ENCODE peak calls at places on chromosomes 4 and X, in ten cellular contexts. U is fibroblast of the aortic adventitia; Q is esophagus squamous epithelium; L is PC-9; J is left ventricle myocardium inferior; P is CD8-positive, alpha-beta T cell; F is A549; Z is WERI-Rb-1; G is prostate gland; M is DND-41. A is an unnamed sample.

GRCh38 chrX:153526040-153526439 is 8.6 kb downstream of the ATP2B3 start:
- DNase-seq in U (no peak), Q (no peak), L (no peak), J (no peak), P (no peak), F (no peak), Z (peak), G (no peak), M (no peak), A (no peak)

GRCh38 chr4:83139514-83140156 is 25.1 kb upstream of the PLAC8 start:
- DNase-seq in U (no peak), Q (no peak), L (no peak), J (no peak), P (no peak), F (no peak), Z (no peak), G (no peak), M (no peak), A (no peak)

GRCh38 chr4:34422472-34422871 is 1821.8 kb downstream of the ARAP2 start:
- DNase-seq in U (peak), Q (no peak), L (no peak), J (no peak), P (no peak), F (no peak), Z (no peak), G (no peak), M (no peak), A (no peak)

GRCh38 chrX:41634284-41634683 is 54.5 kb upstream of the GPR34 start:
- DNase-seq in U (peak), Q (no peak), L (no peak), J (no peak), P (no peak), F (no peak), Z (no peak), G (no peak), M (no peak), A (peak)

GRCh38 chr4:139301143-139301820 is at the start of gene NAA15:
- DNase-seq in U (peak), Q (peak), L (peak), J (peak), P (peak), F (peak), Z (peak), G (peak), M (peak), A (peak)

GRCh38 chr4:184317234-184317918 is 99.7 kb upstream of the ENPP6 start:
- DNase-seq in U (no peak), Q (no peak), L (no peak), J (no peak), P (no peak), F (no peak), Z (no peak), G (peak), M (no peak), A (no peak)

GRCh38 chrX:12460929-12461328 is 322.7 kb downstream of the FRMPD4 start:
- DNase-seq in U (no peak), Q (no peak), L (no peak), J (no peak), P (no peak), F (no peak), Z (no peak), G (no peak), M (no peak), A (no peak)

GRCh38 chrX:20333672-20334071 is 67.0 kb upstream of the RPS6KA3 start:
- DNase-seq in U (no peak), Q (no peak), L (no peak), J (no peak), P (no peak), F (no peak), Z (no peak), G (no peak), M (no peak), A (no peak)

GRCh38 chr4:16916719-16917337 is 18.4 kb upstream of the LDB2 start:
- DNase-seq in U (peak), Q (no peak), L (peak), J (peak), P (peak), F (peak), Z (peak), G (no peak), M (peak), A (peak)

GRCh38 chr4:70225824-70226223 is at the start of gene FDCSP:
- DNase-seq in U (no peak), Q (no peak), L (no peak), J (no peak), P (no peak), F (no peak), Z (no peak), G (no peak), M (no peak), A (no peak)

GRCh38 chr4:27678027-27678426 is 817.4 kb downstream of the STIM2 start:
- DNase-seq in U (no peak), Q (no peak), L (no peak), J (no peak), P (no peak), F (no peak), Z (no peak), G (no peak), M (no peak), A (no peak)
- H3K4me3 ChIP-seq in U (no peak), Q (no peak), L (no peak), J (no peak), P (no peak), F (no peak), Z (no peak), G (no peak), M (no peak), A (no peak)

GRCh38 chrX:109841257-109841656 is 108.2 kb upstream of the ACSL4 start:
- DNase-seq in U (no peak), Q (no peak), L (no peak), J (no peak), P (no peak), F (no peak), Z (no peak), G (no peak), M (no peak), A (no peak)
- TF ChIP-seq CTCF in U (no peak), Q (no peak), L (no peak), J (no peak), P (no peak), F (no peak), Z (no peak), G (no peak), M (no peak), A (no peak)

DNA sequence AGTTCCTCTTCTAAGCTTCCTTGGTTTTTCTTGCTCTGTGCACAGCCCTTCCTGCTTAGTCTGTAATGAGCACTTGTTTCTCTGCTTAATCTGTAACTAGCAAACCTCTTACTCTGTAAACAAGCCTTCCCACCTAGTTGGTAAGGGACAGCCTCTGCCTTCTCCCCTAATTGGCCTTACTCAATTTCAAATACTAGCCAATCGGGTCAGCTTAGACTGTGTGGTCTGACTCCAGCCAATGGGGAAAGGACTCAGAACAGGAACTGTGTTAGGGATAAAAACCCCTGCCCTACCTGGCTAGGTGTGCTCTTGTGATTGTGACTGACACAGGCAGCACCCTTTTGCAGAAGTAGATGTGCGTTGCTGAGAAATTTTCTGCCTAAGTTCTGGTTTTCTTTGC is 136.5 kb upstream of the AADAT start:
- DNase-seq in U (no peak), Q (no peak), L (no peak), J (no peak), P (no peak), F (no peak), Z (no peak), G (no peak), M (no peak), A (no peak)
- H3K4me3 ChIP-seq in U (no peak), Q (no peak), L (no peak), J (no peak), P (no peak), F (no peak), Z (no peak), G (no peak), M (no peak), A (no peak)

GRCh38 chrX:69284491-69284890 is 119.2 kb upstream of the PJA1 start:
- DNase-seq in U (no peak), Q (no peak), L (no peak), J (no peak), P (no peak), F (no peak), Z (no peak), G (no peak), M (no peak), A (no peak)

GRCh38 chrX:69285881-69286545 is 120.8 kb upstream of the PJA1 start:
- DNase-seq in U (peak), Q (no peak), L (peak), J (peak), P (peak), F (peak), Z (peak), G (peak), M (peak), A (peak)

GRCh38 chrX:69285401-69285871 is 120.2 kb upstream of the PJA1 start:
- DNase-seq in U (peak), Q (no peak), L (no peak), J (peak), P (no peak), F (no peak), Z (no peak), G (peak), M (no peak), A (no peak)

GRCh38 chrX:69280956-69281355 is 115.7 kb upstream of the PJA1 start:
- DNase-seq in U (no peak), Q (no peak), L (no peak), J (no peak), P (no peak), F (no peak), Z (no peak), G (no peak), M (no peak), A (no peak)

GRCh38 chrX:69282893-69283690 is 117.8 kb upstream of the PJA1 start:
- DNase-seq in U (no peak), Q (no peak), L (no peak), J (no peak), P (no peak), F (no peak), Z (peak), G (no peak), M (no peak), A (no peak)
- TF ChIP-seq CTCF in U (peak), Q (no peak), L (no peak), J (no peak), P (no peak), F (no peak), Z (peak), G (no peak), M (no peak), A (no peak)

GRCh38 chr4:118989098-118990080 is 100.7 kb downstream of the SYNPO2 start:
- DNase-seq in U (peak), Q (no peak), L (no peak), J (no peak), P (no peak), F (peak), Z (no peak), G (no peak), M (no peak), A (no peak)
- H3K4me3 ChIP-seq in U (no peak), Q (no peak), L (no peak), J (no peak), P (no peak), F (no peak), Z (no peak), G (no peak), M (no peak), A (no peak)

DNA sequence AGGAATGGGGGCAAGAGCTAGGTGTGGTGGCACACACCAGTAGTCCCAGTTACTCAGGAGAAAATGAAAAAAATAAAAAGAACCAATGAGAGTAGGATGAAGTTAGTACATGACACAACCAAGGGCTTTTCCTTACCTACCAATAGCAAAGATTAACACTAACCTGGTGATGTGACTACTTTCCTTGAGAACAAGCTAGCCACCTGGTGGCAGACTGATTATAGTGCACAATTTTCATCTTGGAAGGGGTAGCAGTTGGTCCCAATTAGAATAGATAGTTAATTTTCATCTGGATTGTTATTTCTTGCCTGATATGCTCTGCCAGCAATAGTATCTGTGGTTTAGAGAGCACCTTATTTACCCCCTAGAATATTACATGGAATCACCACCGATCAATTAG is 1216.8 kb upstream of the PABPC4L start:
- DNase-seq in U (peak), Q (no peak), L (no peak), J (no peak), P (no peak), F (no peak), Z (peak), G (no peak), M (no peak), A (peak)
- TF ChIP-seq CTCF in U (peak), Q (no peak), L (peak), J (no peak), P (no peak), F (peak), Z (peak), G (no peak), M (peak), A (peak)

GRCh38 chrX:150570512-150570911 is 2.1 kb downstream of the MTM1 start:
- DNase-seq in U (no peak), Q (no peak), L (no peak), J (no peak), P (no peak), F (no peak), Z (no peak), G (no peak), M (peak), A (peak)
- H3K4me3 ChIP-seq in U (no peak), Q (no peak), L (no peak), J (no peak), P (no peak), F (no peak), Z (no peak), G (no peak), M (no peak), A (peak)

DNA sequence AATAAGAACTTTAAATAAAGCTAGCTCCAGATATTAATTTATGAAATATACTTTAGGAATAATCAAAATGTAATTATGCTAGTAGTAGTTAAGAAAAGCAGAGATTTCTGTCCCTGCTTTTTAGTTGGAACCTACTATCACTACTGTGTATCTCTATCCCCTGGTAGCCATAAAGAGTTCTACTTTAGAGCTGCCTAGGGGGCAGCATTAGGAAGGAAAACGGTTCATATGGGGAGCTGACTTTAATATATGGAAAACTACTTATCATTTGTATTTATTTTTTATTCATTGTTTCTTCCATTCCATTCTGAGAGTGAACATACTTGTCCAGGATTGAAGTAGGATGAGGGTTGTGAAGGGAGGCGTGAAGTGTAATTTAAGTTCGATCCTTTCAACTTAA is 40.9 kb downstream of the CPEB2 start:
- DNase-seq in U (no peak), Q (no peak), L (no peak), J (no peak), P (no peak), F (no peak), Z (no peak), G (no peak), M (no peak), A (peak)
- TF ChIP-seq CTCF in U (no peak), Q (no peak), L (no peak), J (no peak), P (no peak), F (peak), Z (peak), G (no peak), M (peak), A (peak)

DNA sequence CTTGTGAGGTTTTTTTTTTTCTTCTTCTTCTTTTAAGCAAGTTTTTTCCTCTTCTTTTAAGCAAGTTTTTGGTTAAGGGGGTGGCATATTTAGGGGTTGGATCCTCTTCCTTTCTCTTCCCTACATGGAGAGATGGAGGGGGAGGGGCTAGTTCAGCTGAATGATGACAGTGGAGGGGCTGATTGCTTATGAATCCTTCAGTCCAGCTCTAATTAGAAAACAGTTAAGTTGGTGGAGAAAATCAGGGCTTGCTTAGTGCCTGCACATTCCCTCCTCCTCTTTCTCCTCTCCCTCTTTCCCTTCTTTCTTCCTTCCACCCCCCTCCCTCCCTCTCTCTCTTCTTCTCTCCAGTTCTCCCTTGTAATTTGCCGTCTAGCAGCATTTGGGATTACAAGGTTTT is 4.4 kb upstream of the HAND2 start:
- DNase-seq in U (no peak), Q (no peak), L (no peak), J (no peak), P (no peak), F (no peak), Z (no peak), G (no peak), M (no peak), A (no peak)
- H3K4me3 ChIP-seq in U (peak), Q (no peak), L (no peak), J (peak), P (no peak), F (no peak), Z (no peak), G (no peak), M (no peak), A (no peak)

DNA sequence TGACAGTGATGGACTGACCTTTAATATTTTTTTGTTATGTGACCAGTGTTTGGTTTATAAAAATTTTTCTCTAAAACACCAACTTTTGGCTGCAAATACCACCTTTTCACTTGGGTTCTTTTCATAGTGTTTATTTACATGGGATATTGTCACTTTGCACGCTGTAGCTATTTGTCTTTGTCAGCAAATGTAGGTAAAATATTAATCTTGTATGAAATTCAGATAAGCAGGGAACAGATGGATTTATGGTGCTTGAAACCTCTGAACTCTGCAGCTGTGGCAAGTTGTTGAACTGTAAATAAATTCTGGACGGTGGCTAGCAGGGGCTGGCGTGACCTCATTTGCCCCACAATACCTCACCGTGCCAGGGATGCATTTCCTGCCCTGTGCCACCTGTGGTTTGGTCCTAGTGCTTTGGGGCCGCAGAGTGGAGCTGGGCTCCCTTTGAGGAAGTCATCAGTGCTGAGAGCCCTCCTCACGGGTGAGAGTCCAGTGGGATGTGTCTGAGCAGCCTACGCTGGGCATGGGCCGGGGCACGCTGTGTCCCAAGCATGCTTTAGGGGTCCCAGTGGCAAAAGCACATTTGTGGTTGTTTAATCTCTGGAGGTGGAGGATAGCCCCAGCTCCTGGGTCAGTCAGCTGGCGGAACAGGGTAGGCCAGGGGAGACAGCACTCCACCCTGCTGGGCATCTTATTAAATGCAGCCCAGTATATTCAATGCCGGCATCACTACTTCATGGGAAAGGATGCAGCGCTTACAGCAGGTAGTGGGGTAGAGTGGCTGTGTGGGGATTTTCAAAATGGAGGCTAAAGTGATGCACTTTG is 108.6 kb downstream of the TBL1X start:
- DNase-seq in U (no peak), Q (no peak), L (no peak), J (no peak), P (no peak), F (no peak), Z (no peak), G (no peak), M (no peak), A (no peak)
- TF ChIP-seq CTCF in U (no peak), Q (no peak), L (no peak), J (no peak), P (no peak), F (no peak), Z (no peak), G (no peak), M (no peak), A (no peak)